ENCODE peak calls at places on chromosomes 4 and X, in six cellular contexts. U is suprapubic skin; H is transverse colon; L is CD4-positive, alpha-beta memory T cell; V is upper lobe of right lung; G is pancreas. M is an unnamed sample. For H3K27me3, the result is how much of the 10 kb centered on the place peaks cover.

GRCh38 chr4:55947912-55948725 is 626 bp upstream of the CEP135 start:
- DNase-seq in U (no peak), H (no peak), L (peak), V (no peak), G (no peak), M (peak)

GRCh38 chrX:118355225-118355920 is 9.5 kb downstream of the WDR44 start:
- DNase-seq in U (no peak), H (no peak), L (no peak), V (no peak), G (no peak), M (no peak)

GRCh38 chrX:121987163-121987562 is 939.8 kb downstream of the GLUD2 start:
- DNase-seq in U (no peak), H (no peak), L (no peak), V (no peak), G (no peak), M (no peak)

GRCh38 chr4:113952452-113953029 is 26.9 kb downstream of the ARSJ start:
- DNase-seq in U (no peak), H (no peak), L (peak), V (no peak), G (no peak), M (no peak)

GRCh38 chr4:150385606-150386005 is 196.3 kb upstream of the MAB21L2 start:
- DNase-seq in U (no peak), H (no peak), L (no peak), V (no peak), G (no peak), M (no peak)

GRCh38 chr4:71445819-71446218 is 107.0 kb downstream of the SLC4A4 start:
- DNase-seq in U (no peak), H (no peak), L (no peak), V (no peak), G (no peak), M (no peak)

GRCh38 chr4:47719576-47719975 is 118.3 kb downstream of the CORIN start:
- DNase-seq in U (no peak), H (no peak), L (no peak), V (no peak), G (no peak), M (no peak)

GRCh38 chr4:24963277-24963676 is 50.4 kb upstream of the CCDC149 start:
- DNase-seq in U (no peak), H (no peak), L (no peak), V (no peak), G (no peak), M (no peak)

GRCh38 chrX:154074199-154074598 is 23.3 kb downstream of the MECP2 start:
- DNase-seq in U (no peak), H (no peak), L (no peak), V (no peak), G (no peak), M (no peak)

GRCh38 chrX:18543738-18544137 is 118.3 kb downstream of the CDKL5 start:
- DNase-seq in U (no peak), H (no peak), L (no peak), V (no peak), G (no peak), M (no peak)

GRCh38 chr4:67875011-67875410 is 8.8 kb downstream of the TMPRSS11D start:
- DNase-seq in U (no peak), H (no peak), L (no peak), V (no peak), G (no peak), M (no peak)

GRCh38 chrX:1397441-1397840 is 5.5 kb upstream of the SLC25A6 start:
- DNase-seq in U (no peak), H (no peak), L (no peak), V (peak), G (peak), M (no peak)

GRCh38 chrX:153969125-153969903 is 2.3 kb downstream of the HCFC1 start:
- DNase-seq in U (no peak), H (no peak), L (no peak), V (no peak), G (peak), M (no peak)

GRCh38 chrX:124239911-124240310 is 92.5 kb upstream of the TEX13D start:
- DNase-seq in U (no peak), H (no peak), L (peak), V (no peak), G (no peak), M (peak)

GRCh38 chr4:95106408-95106928 is 348.7 kb downstream of the BMPR1B start:
- DNase-seq in U (no peak), H (no peak), L (no peak), V (no peak), G (no peak), M (no peak)

GRCh38 chr4:39846135-39846534 is 131.6 kb downstream of the PDS5A start:
- DNase-seq in U (no peak), H (peak), L (no peak), V (no peak), G (no peak), M (no peak)

GRCh38 chr4:151418385-151418784 is 9.4 kb downstream of the FHIP1A start:
- DNase-seq in U (no peak), H (no peak), L (no peak), V (no peak), G (no peak), M (no peak)

GRCh38 chr4:86848732-86849617 is at the start of gene SLC10A6:
- DNase-seq in U (no peak), H (no peak), L (no peak), V (no peak), G (no peak), M (no peak)

GRCh38 chr4:7394681-7395451 is 39.9 kb downstream of the PSAPL1 start:
- DNase-seq in U (peak), H (no peak), L (no peak), V (peak), G (no peak), M (no peak)

GRCh38 chr4:71094201-71094600 is 100.8 kb downstream of the DCK start:
- DNase-seq in U (no peak), H (no peak), L (no peak), V (no peak), G (no peak), M (no peak)

GRCh38 chrX:44913656-44914531 is 40.9 kb downstream of the KDM6A start:
- DNase-seq in U (no peak), H (no peak), L (no peak), V (no peak), G (no peak), M (no peak)

GRCh38 chr4:133720001-133720400 is 481.6 kb downstream of the PABPC4L start:
- DNase-seq in U (no peak), H (no peak), L (no peak), V (no peak), G (no peak), M (no peak)

GRCh38 chrX:122115604-122116003 is 1068.2 kb downstream of the GLUD2 start:
- DNase-seq in U (no peak), H (no peak), L (no peak), V (no peak), G (no peak), M (no peak)

GRCh38 chrX:47172549-47172948 is 21.1 kb upstream of the UBA1 start:
- DNase-seq in U (peak), H (no peak), L (no peak), V (peak), G (no peak), M (no peak)

GRCh38 chr4:85961887-85962286 is 398.0 kb downstream of the MAPK10 start:
- DNase-seq in U (no peak), H (no peak), L (no peak), V (no peak), G (no peak), M (no peak)

GRCh38 chr4:186689476-186689875 is 34.2 kb downstream of the FAT1 start:
- DNase-seq in U (no peak), H (no peak), L (no peak), V (peak), G (no peak), M (no peak)

GRCh38 chr4:178462710-178463109 is 1020.5 kb upstream of the AGA start:
- DNase-seq in U (no peak), H (no peak), L (no peak), V (no peak), G (no peak), M (no peak)

GRCh38 chr4:4853921-4854648 is 5.4 kb upstream of the MSX1 start:
- DNase-seq in U (no peak), H (no peak), L (no peak), V (peak), G (no peak), M (no peak)

GRCh38 chr4:3741217-3742011 is 24.8 kb upstream of the ADRA2C start:
- DNase-seq in U (no peak), H (no peak), L (no peak), V (no peak), G (no peak), M (no peak)

GRCh38 chr4:167234388-167234881 is at the start of gene SPOCK3:
- DNase-seq in U (no peak), H (no peak), L (no peak), V (peak), G (peak), M (no peak)

GRCh38 chrX:120200851-120201250 is 42.4 kb downstream of the RHOXF2 start:
- DNase-seq in U (no peak), H (no peak), L (no peak), V (no peak), G (no peak), M (no peak)

GRCh38 chr4:75737398-75737797 is 13.0 kb downstream of the USO1 start:
- DNase-seq in U (no peak), H (no peak), L (no peak), V (no peak), G (no peak), M (no peak)

GRCh38 chr4:151238477-151238876 is 38.5 kb upstream of the PRSS48 start:
- DNase-seq in U (no peak), H (no peak), L (no peak), V (no peak), G (no peak), M (no peak)

GRCh38 chr4:172489896-172490295 is 676.7 kb downstream of the GALNTL6 start:
- DNase-seq in U (no peak), H (no peak), L (no peak), V (no peak), G (no peak), M (no peak)

GRCh38 chrX:69126642-69127041 is 38.6 kb downstream of the PJA1 start:
- DNase-seq in U (no peak), H (no peak), L (no peak), V (no peak), G (peak), M (no peak)

GRCh38 chr4:184810720-184811119 is 15.0 kb downstream of the ACSL1 start:
- DNase-seq in U (peak), H (no peak), L (no peak), V (peak), G (no peak), M (no peak)
- H3K27me3 ChIP-seq in U (under half), H (under half), L (under half), V (under half), G (under half), M (under half)

GRCh38 chrX:72238721-72239475 is at the start of gene ERCC6L:
- DNase-seq in U (peak), H (peak), L (peak), V (peak), G (peak), M (peak)

GRCh38 chrX:72245461-72246089 is 6.7 kb upstream of the ERCC6L start:
- DNase-seq in U (no peak), H (peak), L (peak), V (no peak), G (no peak), M (peak)

GRCh38 chrX:72247206-72247944 is 8.5 kb upstream of the ERCC6L start:
- DNase-seq in U (no peak), H (peak), L (no peak), V (peak), G (no peak), M (no peak)

GRCh38 chrX:72240976-72241375 is 2.1 kb upstream of the ERCC6L start:
- DNase-seq in U (no peak), H (no peak), L (no peak), V (no peak), G (no peak), M (no peak)

GRCh38 chrX:72243472-72243871 is 4.6 kb upstream of the ERCC6L start:
- DNase-seq in U (no peak), H (no peak), L (no peak), V (no peak), G (no peak), M (no peak)
- H3K27ac ChIP-seq in U (no peak), H (no peak), L (no peak), V (no peak), G (no peak), M (no peak)

GRCh38 chr4:139438141-139438540 is 15.8 kb upstream of the RAB33B start:
- DNase-seq in U (no peak), H (no peak), L (no peak), V (no peak), G (no peak), M (no peak)
- H3K27me3 ChIP-seq in U (under half), H (under half), L (under half), V (under half), G (under half), M (under half)

DNA sequence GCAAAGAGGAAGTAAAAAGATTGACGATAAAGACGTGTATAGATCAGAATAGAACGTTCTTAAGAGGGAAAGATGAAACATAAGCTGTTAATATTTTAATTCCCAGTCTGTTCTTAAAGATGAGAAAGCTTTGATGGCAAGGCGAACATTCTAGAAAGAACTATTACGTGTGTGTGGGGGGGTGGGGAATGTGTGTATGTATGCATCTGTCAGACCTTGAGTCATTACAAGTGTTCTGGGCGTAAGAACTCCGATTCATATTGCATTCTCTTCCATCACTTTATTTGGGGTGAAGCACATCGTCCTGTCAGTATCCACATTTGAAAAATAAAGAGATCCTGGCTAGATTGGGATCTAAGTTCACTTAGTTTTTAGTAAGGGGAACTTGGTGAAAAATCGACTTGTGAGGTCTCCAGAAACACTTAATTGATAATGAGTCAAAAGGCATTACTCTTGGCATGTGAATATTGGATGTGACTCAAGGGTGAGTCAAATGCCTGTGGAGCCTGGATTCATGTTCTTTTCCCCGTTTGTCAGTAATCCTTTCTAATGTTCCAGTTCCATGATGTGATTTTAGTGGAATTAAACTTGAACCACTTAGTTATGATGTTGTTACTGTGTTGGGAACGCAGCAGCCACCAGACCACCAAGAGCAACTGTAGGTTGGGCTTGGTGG is 3.1 kb downstream of the SMS start:
- DNase-seq in U (no peak), H (no peak), L (no peak), V (no peak), G (no peak), M (no peak)
- H3K27ac ChIP-seq in U (no peak), H (peak), L (no peak), V (no peak), G (no peak), M (no peak)

GRCh38 chrX:95351089-95351488 is 1333.6 kb upstream of the DIAPH2 start:
- DNase-seq in U (no peak), H (no peak), L (no peak), V (no peak), G (no peak), M (no peak)

GRCh38 chrX:95346854-95347253 is 1337.8 kb upstream of the DIAPH2 start:
- DNase-seq in U (no peak), H (no peak), L (no peak), V (no peak), G (no peak), M (no peak)
- H3K27me3 ChIP-seq in U (under half), H (under half), L (under half), V (under half), G (under half), M (under half)

GRCh38 chr4:128229458-128229805 is 58.2 kb downstream of the PGRMC2 start:
- DNase-seq in U (no peak), H (no peak), L (no peak), V (no peak), G (no peak), M (no peak)

GRCh38 chr4:128225148-128225547 is 62.5 kb downstream of the PGRMC2 start:
- DNase-seq in U (no peak), H (no peak), L (no peak), V (no peak), G (no peak), M (no peak)

GRCh38 chr4:128228778-128229457 is 58.7 kb downstream of the PGRMC2 start:
- DNase-seq in U (no peak), H (no peak), L (no peak), V (no peak), G (no peak), M (no peak)

GRCh38 chr4:128232719-128233118 is 54.9 kb downstream of the PGRMC2 start:
- DNase-seq in U (no peak), H (no peak), L (no peak), V (no peak), G (no peak), M (no peak)

DNA sequence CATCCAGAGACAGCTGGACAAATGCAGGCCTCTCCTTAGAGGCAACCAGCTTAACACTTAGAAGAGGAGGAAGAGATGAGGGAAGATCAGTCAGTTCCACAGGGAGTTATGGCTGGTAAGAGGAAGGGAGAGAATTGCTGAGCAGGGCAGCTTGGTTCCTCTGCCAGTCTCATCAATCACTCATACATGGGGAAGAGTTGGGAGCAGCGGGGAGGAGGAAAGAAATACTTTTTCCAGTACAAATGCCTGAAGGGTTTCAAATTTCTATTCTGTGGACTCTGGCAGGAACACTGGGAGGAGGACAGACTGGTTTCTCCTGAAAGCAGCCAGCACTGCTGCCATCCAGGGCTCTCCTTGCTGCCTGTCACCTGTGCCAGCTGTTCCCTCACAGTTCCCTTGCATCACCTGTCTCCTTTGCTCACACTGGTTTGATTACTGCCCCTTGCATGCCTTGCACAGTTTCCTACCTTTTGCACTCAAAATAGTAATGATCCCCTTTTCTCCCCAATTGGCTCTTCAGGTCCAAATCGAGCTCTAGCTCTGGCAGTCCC is 59.5 kb downstream of the PGRMC2 start:
- DNase-seq in U (no peak), H (no peak), L (no peak), V (no peak), G (no peak), M (no peak)
- H3K27ac ChIP-seq in U (peak), H (no peak), L (no peak), V (no peak), G (no peak), M (no peak)

DNA sequence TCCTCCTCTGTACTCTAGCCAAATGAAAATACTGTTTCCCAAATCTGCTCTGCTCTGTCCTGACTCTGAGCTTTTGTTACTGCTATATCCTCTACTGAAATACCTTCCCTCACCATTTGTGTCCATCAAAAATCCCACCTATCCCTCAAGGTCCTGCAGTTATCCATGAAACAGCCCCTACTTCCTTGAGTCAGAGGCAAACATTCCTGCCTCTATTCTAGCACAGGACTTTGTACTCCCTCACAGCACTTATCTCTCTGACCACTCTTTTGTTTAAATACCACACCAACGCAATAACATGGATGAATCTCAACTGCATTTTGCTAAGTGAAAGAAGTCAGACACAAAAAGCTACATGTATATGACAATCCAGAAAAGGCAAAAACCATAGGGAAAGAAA is 10.5 kb upstream of the RNF128 start:
- DNase-seq in U (no peak), H (no peak), L (no peak), V (no peak), G (no peak), M (no peak)
- H3K27me3 ChIP-seq in U (under half), H (under half), L (under half), V (under half), G (under half), M (under half)

M was measured in CD8-positive, alpha-beta T cell.